ENCODE peak calls at places on chromosomes 16 and 17, in ten cellular contexts. B is A549; R is activated CD4-positive, alpha-beta T cell treated with anti-CD3 and anti-CD28 coated beads, Interleukin-2, amount 50 U/mL, for 1 hour; O is HEK293T; U is nephron progenitor cell; N is activated T-cell treated with anti-CD3 and anti-CD28 coated beads, Interleukin-2, amount 50 U/mL, for 4 hours; K is CD4-positive, CD25-positive, alpha-beta regulatory T cell; J is iPS-NIHi11; Z is sigmoid colon; Y is kidney. M is an unnamed sample.
A peak's percentile ranks its signal among the peaks of the same experiment; 100 is the strongest.

GRCh38 chr17:66406701-66407644 is 104.6 kb downstream of the PRKCA start:
- DNase-seq in B (no peak), R (peak; percentile 11), O (no peak), U (no peak), N (no peak), K (no peak), J (no peak), Z (no peak), Y (no peak), M (no peak)

GRCh38 chr16:83054302-83054701 is 427.5 kb downstream of the CDH13 start:
- DNase-seq in B (no peak), R (no peak), O (no peak), U (no peak), N (no peak), K (no peak), J (no peak), Z (no peak), Y (no peak), M (no peak)

GRCh38 chr17:29777663-29778062 is 152.4 kb downstream of the SSH2 start:
- DNase-seq in B (no peak), R (no peak), O (no peak), U (no peak), N (no peak), K (no peak), J (no peak), Z (no peak), Y (no peak), M (no peak)

GRCh38 chr16:78689536-78689935 is 590.1 kb downstream of the WWOX start:
- DNase-seq in B (no peak), R (no peak), O (no peak), U (no peak), N (no peak), K (no peak), J (no peak), Z (no peak), Y (no peak), M (no peak)

GRCh38 chr17:20171741-20172377 is 162.7 kb downstream of the SPECC1 start:
- DNase-seq in B (no peak), R (no peak), O (no peak), U (no peak), N (no peak), K (no peak), J (no peak), Z (no peak), Y (no peak), M (no peak)

GRCh38 chr16:89357055-89357454 is 133.3 kb downstream of the ANKRD11 start:
- DNase-seq in B (no peak), R (peak; percentile 32), O (no peak), U (no peak), N (peak; percentile 66), K (no peak), J (no peak), Z (no peak), Y (peak; percentile 59), M (no peak)

GRCh38 chr16:23171234-23171948 is 11.2 kb upstream of the SCNN1G start:
- DNase-seq in B (no peak), R (no peak), O (no peak), U (no peak), N (no peak), K (no peak), J (no peak), Z (no peak), Y (no peak), M (no peak)

GRCh38 chr17:40779181-40779909 is 3.0 kb downstream of the KRT27 start:
- DNase-seq in B (peak; percentile 53), R (peak; percentile 19), O (peak; percentile 10), U (no peak), N (no peak), K (no peak), J (peak; percentile 48), Z (no peak), Y (no peak), M (no peak)

GRCh38 chr16:58730724-58731370 is 3.3 kb downstream of the GOT2 start:
- DNase-seq in B (no peak), R (no peak), O (no peak), U (no peak), N (no peak), K (no peak), J (no peak), Z (no peak), Y (no peak), M (no peak)

GRCh38 chr17:7354262-7354781 is 634 bp upstream of the TMEM95 start:
- DNase-seq in B (no peak), R (no peak), O (no peak), U (no peak), N (no peak), K (no peak), J (no peak), Z (no peak), Y (peak; percentile 61), M (no peak)

GRCh38 chr16:799948-800833 is at the start of gene GNG13:
- DNase-seq in B (no peak), R (no peak), O (no peak), U (peak; percentile 70), N (no peak), K (no peak), J (peak; percentile 84), Z (no peak), Y (no peak), M (no peak)

GRCh38 chr17:9144502-9145233 is 123.4 kb downstream of the NTN1 start:
- DNase-seq in B (no peak), R (no peak), O (peak; percentile 51), U (no peak), N (no peak), K (no peak), J (no peak), Z (no peak), Y (no peak), M (no peak)

GRCh38 chr16:28498666-28499065 is 4.2 kb downstream of the APOBR start:
- DNase-seq in B (no peak), R (no peak), O (no peak), U (no peak), N (no peak), K (no peak), J (no peak), Z (no peak), Y (no peak), M (no peak)

GRCh38 chr16:52563767-52564611 is 17.0 kb upstream of the TOX3 start:
- DNase-seq in B (no peak), R (no peak), O (no peak), U (no peak), N (no peak), K (no peak), J (no peak), Z (no peak), Y (no peak), M (no peak)

M was measured in HS-27A.